ENCODE peak calls at places on chromosomes 3 and 15, in seven cellular contexts. Y is mammary epithelial cell, F is cardiac fibroblast, M is left ventricle myocardium inferior, T is endodermal cell, V is heart left ventricle, Q is stomach. U is an unnamed sample.
A peak's percentile ranks its signal among the peaks of the same experiment; 100 is the strongest.

GRCh38 chr3:192655627-192656026 is 71.7 kb downstream of the FGF12 start:
- DNase-seq in M (no peak), V (no peak), F (no peak), Y (no peak), Q (no peak), T (no peak), U (no peak)

GRCh38 chr3:159583662-159584061 is 405.0 kb upstream of the IL12A start:
- DNase-seq in M (no peak), V (no peak), T (no peak), Y (no peak), F (no peak), Q (no peak), U (no peak)

GRCh38 chr3:70982700-70983140 is 600.8 kb downstream of the FOXP1 start:
- DNase-seq in M (no peak), Y (peak; percentile 97), Q (peak; percentile 51), F (peak; percentile 76), T (peak; percentile 49), V (no peak), U (peak; percentile 56)

GRCh38 chr3:114093001-114093350 is 36.4 kb downstream of the QTRT2 start:
- DNase-seq in V (no peak), Q (no peak), F (no peak), T (no peak), M (no peak), Y (no peak), U (no peak)

GRCh38 chr3:50534721-50535330 is 31.4 kb upstream of the CACNA2D2 start:
- DNase-seq in Q (no peak), Y (no peak), M (no peak), T (no peak), F (no peak), V (no peak), U (no peak)

GRCh38 chr3:144921710-144922109 is 950.1 kb downstream of the DIPK2A start:
- DNase-seq in F (no peak), V (no peak), Q (no peak), Y (no peak), T (no peak), M (no peak), U (no peak)

GRCh38 chr3:127673191-127674098 is 693 bp downstream of the ABTB1 start:
- DNase-seq in F (peak; percentile 75), Y (no peak), V (peak; percentile 85), Q (peak; percentile 61), M (peak; percentile 66), T (peak; percentile 76), U (no peak)

GRCh38 chr3:127720985-127721384 is 48.2 kb downstream of the ABTB1 start:
- DNase-seq in Y (no peak), F (no peak), M (no peak), T (no peak), V (no peak), Q (no peak), U (no peak)

GRCh38 chr3:150998996-150999395 is 26.5 kb upstream of the CLRN1 start:
- DNase-seq in F (no peak), Q (no peak), M (no peak), Y (no peak), V (no peak), T (no peak), U (no peak)

GRCh38 chr3:51938780-51939425 is 2.8 kb downstream of the RRP9 start:
- DNase-seq in F (no peak), M (no peak), T (peak; percentile 20), V (no peak), Y (no peak), Q (peak; percentile 14), U (no peak)

GRCh38 chr15:38354321-38354929 is 99.5 kb upstream of the FAM98B start:
- DNase-seq in V (no peak), T (peak; percentile 84), Y (peak; percentile 34), Q (peak; percentile 56), F (peak; percentile 84), M (peak; percentile 17), U (peak; percentile 25)

GRCh38 chr3:44117239-44117638 is 124.4 kb upstream of the TOPAZ1 start:
- DNase-seq in F (no peak), T (peak; percentile 80), Y (no peak), V (no peak), M (no peak), Q (no peak), U (no peak)

GRCh38 chr3:123389338-123389910 is 59.5 kb downstream of the ADCY5 start:
- DNase-seq in Y (no peak), V (peak; percentile 43), M (no peak), T (no peak), Q (no peak), F (no peak), U (no peak)

GRCh38 chr15:77781131-77782051 is 148.7 kb upstream of the LINGO1 start:
- DNase-seq in Y (no peak), F (no peak), V (no peak), Q (no peak), T (no peak), M (no peak), U (no peak)

GRCh38 chr15:30985081-30985531 is 6.3 kb downstream of the MTMR10 start:
- DNase-seq in Y (no peak), Q (no peak), V (no peak), M (no peak), T (no peak), F (peak; percentile 65), U (no peak)

GRCh38 chr15:84973492-84974460 is 7.9 kb upstream of the PDE8A start:
- DNase-seq in T (no peak), Q (no peak), V (no peak), M (no peak), F (peak; percentile 53), Y (no peak), U (no peak)

GRCh38 chr3:27914199-27914598 is 192.1 kb upstream of the EOMES start:
- DNase-seq in V (no peak), Y (peak; percentile 6), Q (no peak), F (peak; percentile 8), T (peak; percentile 60), M (no peak), U (no peak)

GRCh38 chr15:100373037-100373896 is 31.5 kb upstream of the ADAMTS17 start:
- DNase-seq in F (no peak), T (peak; percentile 66), Y (no peak), M (no peak), V (no peak), Q (no peak), U (no peak)

GRCh38 chr3:46719735-46720271 is 2.1 kb upstream of the PRSS50 start:
- DNase-seq in Q (peak; percentile 3), F (no peak), T (peak; percentile 38), Y (no peak), V (no peak), M (no peak), U (no peak)

GRCh38 chr3:105580551-105580950 is 213.8 kb downstream of the ALCAM start:
- DNase-seq in F (no peak), V (no peak), T (no peak), M (no peak), Q (no peak), Y (no peak), U (no peak)

GRCh38 chr3:8204846-8205624 is 296.6 kb upstream of the LMCD1 start:
- DNase-seq in V (no peak), M (no peak), F (peak; percentile 3), T (no peak), Q (no peak), Y (no peak), U (peak; percentile 24)

GRCh38 chr15:99123706-99124451 is 19.0 kb downstream of the SYNM start:
- DNase-seq in V (peak; percentile 89), Q (peak; percentile 78), M (peak; percentile 87), T (peak; percentile 90), F (peak; percentile 93), Y (peak; percentile 92), U (peak; percentile 96)

GRCh38 chr3:187678869-187679268 is 8.7 kb upstream of the SST start:
- DNase-seq in M (no peak), V (no peak), Y (peak; percentile 23), F (peak; percentile 71), Q (peak; percentile 37), T (peak; percentile 89), U (peak; percentile 50)

GRCh38 chr3:115071611-115072010 is 75.5 kb downstream of the ZBTB20 start:
- DNase-seq in T (no peak), V (no peak), M (no peak), F (peak; percentile 13), Y (peak; percentile 24), Q (no peak), U (no peak)

GRCh38 chr15:51191072-51191665 is 96.5 kb upstream of the TNFAIP8L3 start:
- DNase-seq in M (no peak), V (no peak), Q (no peak), F (no peak), Y (no peak), T (no peak), U (no peak)

GRCh38 chr15:92796163-92796611 is 103.9 kb upstream of the CHD2 start:
- DNase-seq in F (no peak), V (no peak), T (no peak), Y (no peak), Q (no peak), M (no peak), U (no peak)

DNA sequence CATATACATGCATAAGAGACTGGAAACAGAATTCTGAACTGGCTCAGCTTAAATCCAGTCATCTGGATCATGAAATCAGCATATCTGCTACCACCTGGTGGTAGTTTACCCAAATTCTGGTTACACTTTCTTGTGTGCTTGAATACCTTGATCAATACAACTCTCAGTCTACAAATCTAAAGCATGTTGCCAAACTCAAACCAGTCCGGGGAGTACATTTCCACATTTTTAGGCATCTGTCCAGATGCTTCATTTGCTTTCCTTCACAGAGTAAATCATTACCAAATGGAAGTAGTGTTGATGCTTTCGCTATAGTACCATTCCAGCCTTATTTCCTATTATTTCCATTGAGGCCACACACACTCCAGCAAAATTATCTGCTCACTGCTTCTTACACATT is 126.4 kb downstream of the P2RY1 start:
- DNase-seq in V (no peak), M (no peak), Y (peak; percentile 34), F (peak; percentile 42), T (no peak), Q (no peak), U (no peak)
- TF ChIP-seq CTCF in V (peak; percentile 38), M (peak; percentile 54), Y (peak; percentile 36), F (peak; percentile 17), T (peak; percentile 75), Q (peak; percentile 54), U (no peak)

GRCh38 chr3:24300949-24301348 is 193.7 kb downstream of the THRB start:
- DNase-seq in Y (no peak), V (no peak), T (no peak), M (no peak), F (no peak), Q (no peak), U (no peak)
- H3K4me3 ChIP-seq in Y (no peak overlapping the region), V (no peak overlapping the region), T (no peak overlapping the region), M (no peak overlapping the region), F (no peak overlapping the region), Q (no peak overlapping the region), U (no peak overlapping the region)

GRCh38 chr3:57856675-57857074 is 100.6 kb downstream of the SLMAP start:
- DNase-seq in Q (no peak), Y (no peak), F (peak; percentile 14), V (no peak), M (no peak), T (no peak), U (no peak)
- TF ChIP-seq CTCF in Q (no peak), Y (no peak), F (peak; percentile 21), V (peak; percentile 34), M (peak; percentile 27), T (peak; percentile 63), U (peak; percentile 10)

DNA sequence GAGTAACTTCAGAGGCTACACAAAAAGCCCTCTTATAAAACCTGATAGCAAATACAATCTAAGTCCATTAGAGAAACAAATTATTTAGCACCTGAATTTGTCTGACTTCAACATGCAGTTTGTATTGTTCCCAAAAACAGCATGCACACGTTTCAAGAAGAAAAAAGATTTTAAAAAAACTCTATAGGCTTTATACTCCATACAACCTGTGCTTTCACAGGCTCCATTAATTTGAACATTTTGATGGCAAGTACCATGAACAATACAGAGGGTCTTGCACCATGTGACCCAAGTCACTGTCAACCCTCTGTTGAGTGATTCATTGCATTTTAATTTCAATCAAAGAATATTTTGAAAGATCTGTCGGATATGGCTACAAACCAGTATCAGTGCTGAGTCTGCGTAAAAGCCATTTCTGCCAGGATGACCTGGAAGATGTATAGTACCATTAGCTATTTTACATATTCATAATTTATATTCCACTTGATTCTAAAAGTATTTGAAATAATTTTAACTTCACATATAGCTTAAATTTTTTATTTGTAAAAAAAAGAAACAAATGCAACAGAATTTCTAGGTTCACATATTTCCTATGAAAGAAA is 13.2 kb downstream of the ANXA2 start:
- DNase-seq in Q (no peak), M (no peak), F (no peak), T (no peak), Y (no peak), V (no peak), U (no peak)
- H3K4me3 ChIP-seq in Q (no peak overlapping the region), M (no peak overlapping the region), F (no peak overlapping the region), T (no peak overlapping the region), Y (no peak overlapping the region), V (no peak overlapping the region), U (no peak overlapping the region)

U was measured in HFF-Myc.